ENCODE peak calls at places on chromosome 9, in four cellular contexts. D, F, L and T are unnamed samples.

GRCh38 chr9:87346061-87346665 is 151.5 kb upstream of the DAPK1 start:
- DNase-seq in D (no peak), F (no peak), L (no peak), T (peak; percentile 29)

GRCh38 chr9:110370316-110370715 is 32.7 kb upstream of the TXNDC8 start:
- DNase-seq in D (no peak), F (peak; percentile 34), L (no peak), T (no peak)

GRCh38 chr9:91192379-91192775 is 169.3 kb downstream of the AUH start:
- DNase-seq in D (no peak), F (peak; percentile 42), L (peak; percentile 69), T (peak; percentile 57)

GRCh38 chr9:100869321-100869720 is 159.2 kb upstream of the PLPPR1 start:
- DNase-seq in D (no peak), F (no peak), L (no peak), T (no peak)

GRCh38 chr9:104767507-104767906 is 3.6 kb downstream of the NIPSNAP3B start:
- DNase-seq in D (no peak), F (no peak), L (no peak), T (no peak)

GRCh38 chr9:129007035-129007765 is 20.9 kb downstream of the SH3GLB2 start:
- DNase-seq in D (no peak), F (no peak), L (no peak), T (no peak)

GRCh38 chr9:94014066-94014654 is 59.0 kb upstream of the BARX1 start:
- DNase-seq in D (no peak), F (peak; percentile 49), L (peak; percentile 60), T (peak; percentile 66)

GRCh38 chr9:19116391-19116790 is 10.9 kb downstream of the PLIN2 start:
- DNase-seq in D (no peak), F (peak; percentile 64), L (peak; percentile 83), T (peak; percentile 65)

GRCh38 chr9:76443887-76444286 is 15.1 kb upstream of the GCNT1 start:
- DNase-seq in D (no peak), F (no peak), L (no peak), T (no peak)

GRCh38 chr9:105278751-105279150 is 34.3 kb downstream of the SLC44A1 start:
- DNase-seq in D (no peak), F (no peak), L (no peak), T (no peak)

GRCh38 chr9:17630531-17630949 is 51.7 kb downstream of the SH3GL2 start:
- DNase-seq in D (no peak), F (no peak), L (no peak), T (no peak)

GRCh38 chr9:2179557-2179956 is 164.4 kb downstream of the SMARCA2 start:
- DNase-seq in D (no peak), F (no peak), L (no peak), T (no peak)

GRCh38 chr9:131276891-131277672 is 772 bp upstream of the FAM78A start:
- DNase-seq in D (no peak), F (no peak), L (no peak), T (no peak)

GRCh38 chr9:96021616-96022444 is 146.3 kb downstream of the ERCC6L2 start:
- DNase-seq in D (no peak), F (no peak), L (no peak), T (no peak)

GRCh38 chr9:105359899-105360298 is 87.9 kb upstream of the FSD1L start:
- DNase-seq in D (no peak), F (peak; percentile 73), L (peak; percentile 34), T (peak; percentile 54)

GRCh38 chr9:92561374-92562329 is 25.9 kb upstream of the ECM2 start:
- DNase-seq in D (no peak), F (peak; percentile 74), L (peak; percentile 68), T (no peak)

GRCh38 chr9:133148351-133149129 is 15.2 kb downstream of the GBGT1 start:
- DNase-seq in D (no peak), F (peak; percentile 38), L (peak; percentile 20), T (peak; percentile 41)

GRCh38 chr9:111959468-111959941 is 62.9 kb downstream of the UGCG start:
- DNase-seq in D (no peak), F (peak; percentile 89), L (peak; percentile 82), T (peak; percentile 79)

GRCh38 chr9:105439428-105439827 is 8.4 kb upstream of the FSD1L start:
- DNase-seq in D (no peak), F (peak; percentile 62), L (no peak), T (peak; percentile 80)

GRCh38 chr9:19156805-19157204 is 29.5 kb upstream of the PLIN2 start:
- DNase-seq in D (no peak), F (no peak), L (peak; percentile 59), T (peak; percentile 64)

GRCh38 chr9:93567271-93567959 is 9.0 kb upstream of the PHF2 start:
- DNase-seq in D (no peak), F (no peak), L (peak; percentile 14), T (no peak)

GRCh38 chr9:88791105-88791805 is 200.0 kb upstream of the S1PR3 start:
- DNase-seq in D (no peak), F (peak; percentile 92), L (peak; percentile 97), T (peak; percentile 92)

GRCh38 chr9:37200572-37201005 is 80.2 kb downstream of the ZCCHC7 start:
- DNase-seq in D (no peak), F (peak; percentile 70), L (peak; percentile 54), T (peak; percentile 33)

GRCh38 chr9:72661401-72662135 is 140.2 kb downstream of the TMC1 start:
- DNase-seq in D (no peak), F (peak; percentile 64), L (peak; percentile 41), T (peak; percentile 2)

GRCh38 chr9:35490155-35490909 is 421 bp downstream of the RUSC2 start:
- DNase-seq in D (no peak), F (no peak), L (peak; percentile 9), T (no peak)